ENCODE peak calls at places on chromosomes 4 and X, in seven cellular contexts. X is IMR-90; C is WTC11; U is kidney; Z is colonic mucosa; S is stimulated activated CD4-positive, alpha-beta T cell treated with anti-CD3 and anti-CD28 coated beads, Interleukin-4, amount 100 ng/mL, for 4 hours; F is kidney glomerular epithelial cell. Q is an unnamed sample.
A peak's percentile ranks its signal among the peaks of the same experiment; 100 is the strongest.

GRCh38 chrX:310621-311155 is 7.9 kb downstream of the GTPBP6 start:
- DNase-seq in Z (no peak), S (no peak), U (peak; percentile 53), X (no peak), F (no peak), C (no peak), Q (no peak)

GRCh38 chr4:3470244-3471097 is 7.4 kb downstream of the DOK7 start:
- DNase-seq in U (peak; percentile 46), C (no peak), X (peak; percentile 60), S (no peak), F (no peak), Z (peak; percentile 69), Q (no peak)

GRCh38 chr4:125703443-125703842 is 388.7 kb downstream of the FAT4 start:
- DNase-seq in X (peak; percentile 61), U (no peak), F (peak; percentile 11), Z (no peak), C (no peak), S (no peak), Q (no peak)

GRCh38 chr4:89269267-89269666 is 38.3 kb downstream of the GPRIN3 start:
- DNase-seq in X (no peak), S (no peak), C (no peak), U (no peak), F (no peak), Z (no peak), Q (no peak)

GRCh38 chr4:13218316-13218958 is 265.7 kb downstream of the RAB28 start:
- DNase-seq in F (no peak), Z (no peak), C (no peak), S (no peak), U (no peak), X (no peak), Q (no peak)

GRCh38 chr4:114386637-114387233 is 211.9 kb upstream of the UGT8 start:
- DNase-seq in S (no peak), X (peak; percentile 60), U (no peak), F (peak; percentile 58), C (no peak), Z (no peak), Q (no peak)

GRCh38 chrX:19883878-19884277 is 3.5 kb downstream of the SH3KBP1 start:
- DNase-seq in F (no peak), Z (no peak), C (no peak), S (peak; percentile 18), U (no peak), X (no peak), Q (no peak)

GRCh38 chr4:1720163-1720983 is 750 bp downstream of the TMEM129 start:
- DNase-seq in U (peak; percentile 91), Z (peak; percentile 61), S (peak; percentile 27), F (no peak), X (peak; percentile 28), C (peak; percentile 50), Q (peak; percentile 22)

GRCh38 chr4:1988327-1988724 is 20.4 kb downstream of the NELFA start:
- DNase-seq in Z (no peak), S (no peak), C (no peak), F (no peak), U (no peak), X (no peak), Q (no peak)

GRCh38 chrX:40097492-40098263 is at the start of gene BCOR:
- DNase-seq in Z (peak; percentile 81), U (peak; percentile 93), F (no peak), X (peak; percentile 58), S (peak; percentile 74), C (peak; percentile 60), Q (peak; percentile 76)

GRCh38 chrX:19343085-19343461 is 654 bp upstream of the PDHA1 start:
- DNase-seq in X (no peak), S (no peak), U (no peak), F (no peak), C (no peak), Z (no peak), Q (no peak)

GRCh38 chrX:145502670-145503069 is 255.4 kb downstream of the SPANXN1 start:
- DNase-seq in F (no peak), C (no peak), X (no peak), U (no peak), Z (no peak), S (no peak), Q (no peak)

GRCh38 chr4:93066746-93067145 is 761.8 kb upstream of the ATOH1 start:
- DNase-seq in F (no peak), S (no peak), U (no peak), C (no peak), Z (no peak), X (peak; percentile 1), Q (no peak)

GRCh38 chr4:180380733-180381132 is 1862.5 kb upstream of the TENM3 start:
- DNase-seq in C (no peak), S (no peak), Z (no peak), U (no peak), X (peak; percentile 85), F (peak; percentile 4), Q (no peak)

GRCh38 chr4:171022698-171023378 is 790.4 kb upstream of the GALNTL6 start:
- DNase-seq in C (no peak), U (no peak), F (no peak), Z (no peak), S (no peak), X (no peak), Q (no peak)

GRCh38 chr4:122700178-122700725 is 32.3 kb upstream of the BBS12 start:
- DNase-seq in F (peak; percentile 67), C (no peak), S (no peak), X (peak; percentile 65), Z (peak; percentile 60), U (no peak), Q (no peak)

GRCh38 chrX:56788717-56789122 is 59.7 kb downstream of the NBDY start:
- DNase-seq in S (no peak), F (no peak), X (peak; percentile 47), C (no peak), Z (no peak), U (peak; percentile 26), Q (no peak)

GRCh38 chr4:186137193-186137792 is 32.8 kb downstream of the FAM149A start:
- DNase-seq in Z (no peak), C (no peak), U (no peak), X (peak; percentile 27), S (no peak), F (peak; percentile 12), Q (no peak)

GRCh38 chr4:61493041-61493440 is 292.9 kb downstream of the ADGRL3 start:
- DNase-seq in F (no peak), U (no peak), C (no peak), S (no peak), X (no peak), Z (no peak), Q (no peak)

GRCh38 chr4:186200436-186201409 is 9.4 kb downstream of the CYP4V2 start:
- DNase-seq in S (no peak), Z (no peak), X (no peak), F (no peak), U (no peak), C (no peak), Q (no peak)

GRCh38 chr4:138938371-138938699 is 77.2 kb upstream of the NOCT start:
- DNase-seq in Z (no peak), U (no peak), S (no peak), X (peak; percentile 65), C (no peak), F (peak; percentile 48), Q (no peak)

GRCh38 chr4:16031554-16032381 is 52.1 kb downstream of the PROM1 start:
- DNase-seq in X (no peak), Z (no peak), F (peak; percentile 43), U (no peak), C (no peak), S (no peak), Q (peak; percentile 83)

GRCh38 chrX:119121341-119121740 is 6.3 kb downstream of the KIAA1210 start:
- DNase-seq in U (no peak), C (no peak), Z (no peak), F (peak; percentile 0), X (peak; percentile 31), S (no peak), Q (no peak)

GRCh38 chr4:86653237-86653865 is 59.2 kb downstream of the PTPN13 start:
- DNase-seq in X (no peak), F (no peak), S (no peak), Z (peak; percentile 22), U (no peak), C (peak; percentile 40), Q (no peak)

GRCh38 chrX:115689931-115690330 is 129.0 kb downstream of the PLS3 start:
- DNase-seq in F (no peak), C (no peak), Z (no peak), X (peak; percentile 9), S (no peak), U (no peak), Q (no peak)

GRCh38 chrX:54891573-54891972 is 29.1 kb upstream of the TRO start:
- DNase-seq in C (no peak), Z (peak; percentile 31), X (peak; percentile 28), S (peak; percentile 4), F (no peak), U (no peak), Q (no peak)

GRCh38 chr4:41176357-41176756 is 38.0 kb downstream of the APBB2 start:
- DNase-seq in F (peak; percentile 5), S (no peak), Z (no peak), U (no peak), X (peak; percentile 81), C (no peak), Q (no peak)

GRCh38 chrX:13763489-13763888 is 28.9 kb downstream of the OFD1 start:
- DNase-seq in F (no peak), S (no peak), C (no peak), Z (no peak), U (no peak), X (no peak), Q (no peak)

GRCh38 chr4:132998585-132999230 is 150.4 kb upstream of the PCDH10 start:
- DNase-seq in C (no peak), U (no peak), Z (no peak), F (no peak), S (no peak), X (no peak), Q (no peak)

GRCh38 chr4:3412257-3413020 is 29.3 kb upstream of the HGFAC start:
- DNase-seq in Z (no peak), S (no peak), X (no peak), F (no peak), U (peak; percentile 65), C (no peak), Q (no peak)

GRCh38 chr4:53654300-53654758 is 63.0 kb upstream of the LNX1 start:
- DNase-seq in U (no peak), F (no peak), S (no peak), X (peak; percentile 43), C (no peak), Z (no peak), Q (no peak)

GRCh38 chrX:2497961-2498780 is 2.6 kb downstream of the DHRSX start:
- DNase-seq in F (no peak), U (no peak), C (no peak), S (no peak), Z (peak; percentile 69), X (peak; percentile 23), Q (no peak)

Q was measured in GDM1.